ENCODE peak calls at places on chromosomes 11 and 22, in five cellular contexts. S is non-pigmented ciliary epithelial cell; L is activated T-cell treated with anti-CD3 and anti-CD28 coated beads, Interleukin-2, amount 50 U/mL, for 1 hour; X is mesenteric fat pad; Y is substantia nigra. K is an unnamed sample.

GRCh38 chr11:117983163-117983475 is 3.1 kb upstream of the IL10RA start:
- DNase-seq in Y (no peak), S (no peak), L (no peak), X (peak), K (no peak)

GRCh38 chr11:35166369-35167360 is 27.7 kb downstream of the CD44 start:
- DNase-seq in X (no peak), L (peak), S (no peak), Y (peak), K (peak)

GRCh38 chr22:21082248-21082647 is 36.5 kb downstream of the LRRC74B start:
- DNase-seq in Y (no peak), S (no peak), L (no peak), X (no peak), K (no peak)

GRCh38 chr11:35785287-35786167 is 123.0 kb downstream of the TRIM44 start:
- DNase-seq in X (no peak), L (no peak), Y (no peak), S (no peak), K (no peak)

GRCh38 chr11:789951-790350 is at the start of gene CEND1:
- DNase-seq in S (no peak), X (no peak), Y (no peak), L (peak), K (no peak)

GRCh38 chr11:69635804-69636511 is 5.0 kb upstream of the CCND1 start:
- DNase-seq in X (no peak), L (peak), Y (no peak), S (no peak), K (no peak)

GRCh38 chr22:42151924-42152635 is 21.5 kb upstream of the CYP2D6 start:
- DNase-seq in S (no peak), L (no peak), Y (no peak), X (no peak), K (no peak)

GRCh38 chr22:29704528-29705285 is 15.1 kb upstream of the CABP7 start:
- DNase-seq in Y (peak), L (no peak), X (no peak), S (no peak), K (no peak)

GRCh38 chr11:71458146-71459070 is 5.4 kb downstream of the NADSYN1 start:
- DNase-seq in S (no peak), Y (no peak), L (no peak), X (peak), K (peak)

GRCh38 chr11:59755701-59756495 is 722 bp downstream of the STX3 start:
- DNase-seq in Y (peak), L (peak), S (no peak), X (peak), K (no peak)

GRCh38 chr22:21022955-21023614 is 8.1 kb downstream of the P2RX6 start:
- DNase-seq in Y (no peak), X (no peak), L (no peak), S (no peak), K (no peak)

GRCh38 chr22:47114813-47115517 is 352.5 kb downstream of the TBC1D22A start:
- DNase-seq in Y (no peak), L (no peak), X (no peak), S (no peak), K (no peak)

GRCh38 chr22:46187862-46188261 is 37.5 kb downstream of the PPARA start:
- DNase-seq in L (no peak), Y (no peak), S (no peak), X (no peak), K (no peak)

K was measured in keratinocyte.